ENCODE peak calls at places on chromosomes 13 and 19, in six cellular contexts. A, J, Y, V, S and D are unnamed samples.

GRCh38 chr19:39403331-39404312 is 3.0 kb upstream of the ZFP36 start:
- DNase-seq in V (peak), J (peak), Y (peak), S (peak), A (peak), D (peak)

GRCh38 chr19:52992109-52993004 is 21.4 kb upstream of the ERVV-1 start:
- DNase-seq in Y (peak), J (no peak), A (peak), S (peak), V (peak), D (no peak)

GRCh38 chr19:42290523-42291436 is 11.2 kb upstream of the PRR19 start:
- DNase-seq in Y (peak), V (no peak), J (no peak), S (no peak), A (peak), D (no peak)

GRCh38 chr13:60645552-60646138 is 248.6 kb downstream of the TDRD3 start:
- DNase-seq in A (no peak), S (no peak), V (no peak), Y (no peak), J (no peak), D (no peak)

GRCh38 chr13:93248627-93249047 is 22.0 kb downstream of the GPC6 start:
- DNase-seq in Y (no peak), J (peak), V (no peak), S (peak), A (no peak), D (no peak)

GRCh38 chr13:20828540-20829364 is 55.0 kb upstream of the EEF1AKMT1 start:
- DNase-seq in A (no peak), J (peak), Y (no peak), V (no peak), S (no peak), D (no peak)

GRCh38 chr19:7618771-7619510 is 10.4 kb downstream of the XAB2 start:
- DNase-seq in J (no peak), Y (no peak), V (peak), S (peak), A (peak), D (no peak)

GRCh38 chr19:512548-513365 is 5.5 kb downstream of the TPGS1 start:
- DNase-seq in A (no peak), V (no peak), S (no peak), J (no peak), Y (no peak), D (no peak)

GRCh38 chr19:16660763-16661479 is at the start of gene TMEM38A:
- DNase-seq in Y (peak), A (peak), V (peak), S (peak), J (no peak), D (peak)

GRCh38 chr13:81048026-81048461 is 707.1 kb upstream of the SPRY2 start:
- DNase-seq in V (no peak), S (no peak), Y (no peak), J (no peak), A (no peak), D (no peak)
- H3K4me3 ChIP-seq in V (no peak), S (no peak), Y (no peak), J (no peak), A (no peak), D (no peak)

GRCh38 chr13:73849292-73849691 is 284.9 kb downstream of the KLF12 start:
- DNase-seq in A (no peak), V (no peak), S (no peak), J (peak), Y (no peak), D (no peak)
- TF ChIP-seq CTCF in A (peak), V (peak), S (no peak), J (peak), Y (no peak), D (no peak)

GRCh38 chr19:10105241-10106099 is 692 bp upstream of the PPAN start:
- DNase-seq in Y (no peak), J (no peak), A (peak), V (no peak), S (no peak), D (no peak)
- TF ChIP-seq POLR2A in Y (no peak), J (no peak), A (no peak), V (no peak), S (no peak), D (no peak)

DNA sequence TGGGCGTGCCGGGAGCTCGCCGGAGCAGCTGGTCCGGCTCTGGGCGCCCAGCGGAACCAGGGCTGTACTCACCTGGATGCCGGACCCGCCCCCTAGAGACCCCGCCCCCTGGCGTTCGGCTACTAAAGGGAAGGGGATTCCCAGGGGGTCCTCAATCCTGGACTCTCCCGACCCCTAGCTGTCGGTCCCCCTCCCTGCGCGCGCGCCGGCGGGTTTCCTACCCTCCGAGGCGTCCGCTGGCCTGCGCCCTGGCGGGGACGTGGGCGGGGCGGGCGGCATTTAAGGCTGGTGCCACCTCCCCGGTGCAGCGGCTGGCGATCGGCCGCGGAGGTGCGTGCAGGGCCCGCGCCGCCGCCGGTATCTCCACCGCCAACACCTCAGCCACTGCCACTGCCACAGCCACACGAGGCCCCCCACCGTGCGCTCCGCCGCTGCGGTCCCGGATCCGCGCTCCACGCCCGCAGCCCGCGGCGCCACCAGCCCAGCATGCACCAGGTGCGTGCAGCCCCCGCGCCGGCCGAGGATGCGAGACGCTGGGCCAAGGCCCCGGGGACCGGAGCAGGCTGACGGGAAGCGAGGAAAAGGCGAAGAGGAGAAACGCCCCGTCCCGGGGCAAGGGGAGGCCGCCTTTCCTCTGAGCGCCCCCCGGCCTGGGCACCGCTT is at the start of gene ATP12A:
- DNase-seq in S (peak), Y (no peak), V (no peak), J (no peak), A (peak), D (no peak)
- H3K4me3 ChIP-seq in S (peak), Y (no peak), V (no peak), J (no peak), A (peak), D (no peak)

GRCh38 chr19:29673451-29674371 is 8.4 kb downstream of the PLEKHF1 start:
- DNase-seq in J (no peak), S (no peak), A (peak), Y (no peak), V (no peak), D (peak)

GRCh38 chr19:29672933-29673336 is 7.7 kb downstream of the PLEKHF1 start:
- DNase-seq in J (no peak), A (peak), V (no peak), Y (no peak), S (no peak), D (peak)

GRCh38 chr19:29672319-29672932 is 7.2 kb downstream of the PLEKHF1 start:
- DNase-seq in S (no peak), V (no peak), A (peak), Y (no peak), J (no peak), D (no peak)

GRCh38 chr19:29670255-29670654 is 5.0 kb downstream of the PLEKHF1 start:
- DNase-seq in A (no peak), J (no peak), S (no peak), Y (no peak), V (no peak), D (no peak)

GRCh38 chr19:29671393-29672076 is 6.3 kb downstream of the PLEKHF1 start:
- DNase-seq in S (peak), V (peak), Y (no peak), A (peak), J (no peak), D (peak)
- TF ChIP-seq CTCF in S (no peak), V (peak), Y (no peak), A (peak), J (no peak), D (no peak)